ENCODE peak calls at places on chromosomes 2 and 18, in eight cellular contexts. F is SHP77; S is stimulated activated CD4-positive, alpha-beta T cell treated with anti-CD3 and anti-CD28 coated beads, Interleukin-12 subunit alpha, Interleukin-12 subunit beta, amount 100 ng/mL, for 4 hours; D is frontal cortex; A is stimulated activated CD8-positive, alpha-beta memory T cell treated with anti-CD3 and anti-CD28 coated beads, Interleukin-4, amount 100 ng/mL, for 1 hour; K is hepatocyte; I is PC-3; V is lower leg skin. Y is an unnamed sample.

GRCh38 chr2:134657650-134658250 is 61.0 kb downstream of the TMEM163 start:
- DNase-seq in F (no peak), S (no peak), D (no peak), A (no peak), K (peak), I (peak), V (no peak), Y (no peak)

GRCh38 chr2:144942516-144943256 is 422.8 kb upstream of the ZEB2 start:
- DNase-seq in F (no peak), S (no peak), D (no peak), A (no peak), K (peak), I (peak), V (no peak), Y (no peak)

GRCh38 chr18:48715651-48716354 is 177.0 kb downstream of the CTIF start:
- DNase-seq in F (no peak), S (no peak), D (no peak), A (no peak), K (no peak), I (no peak), V (peak), Y (no peak)

GRCh38 chr2:26588576-26588975 is 52.6 kb downstream of the CIB4 start:
- DNase-seq in F (no peak), S (no peak), D (no peak), A (no peak), K (no peak), I (no peak), V (peak), Y (no peak)

GRCh38 chr18:6752200-6752873 is 22.8 kb downstream of the ARHGAP28 start:
- DNase-seq in F (no peak), S (no peak), D (no peak), A (no peak), K (peak), I (no peak), V (no peak), Y (no peak)

GRCh38 chr18:28960146-28960545 is 783.2 kb upstream of the CDH2 start:
- DNase-seq in F (no peak), S (no peak), D (no peak), A (no peak), K (no peak), I (peak), V (no peak), Y (no peak)

GRCh38 chr2:10901160-10901559 is 10.6 kb upstream of the KCNF1 start:
- DNase-seq in F (no peak), S (no peak), D (no peak), A (no peak), K (peak), I (peak), V (peak), Y (no peak)

GRCh38 chr18:21000667-21001066 is 110.9 kb downstream of the ROCK1 start:
- DNase-seq in F (no peak), S (no peak), D (no peak), A (no peak), K (no peak), I (peak), V (no peak), Y (no peak)

GRCh38 chr2:221309888-221310287 is 262.2 kb downstream of the EPHA4 start:
- DNase-seq in F (no peak), S (no peak), D (no peak), A (no peak), K (peak), I (no peak), V (no peak), Y (no peak)

GRCh38 chr2:175880-176800 is 87.7 kb downstream of the SH3YL1 start:
- DNase-seq in F (no peak), S (no peak), D (no peak), A (peak), K (peak), I (no peak), V (no peak), Y (peak)

GRCh38 chr2:191927991-191928390 is 81.1 kb upstream of the CAVIN2 start:
- DNase-seq in F (no peak), S (no peak), D (no peak), A (no peak), K (no peak), I (no peak), V (no peak), Y (no peak)

GRCh38 chr2:218395456-218395825 is 4.2 kb upstream of the CTDSP1 start:
- DNase-seq in F (no peak), S (no peak), D (no peak), A (no peak), K (no peak), I (no peak), V (no peak), Y (no peak)

GRCh38 chr2:23545391-23545790 is 160.4 kb downstream of the KLHL29 start:
- DNase-seq in F (peak), S (no peak), D (no peak), A (no peak), K (no peak), I (no peak), V (no peak), Y (no peak)

GRCh38 chr2:180733330-180733729 is 247.1 kb upstream of the UBE2E3 start:
- DNase-seq in F (no peak), S (no peak), D (no peak), A (no peak), K (no peak), I (peak), V (no peak), Y (no peak)

GRCh38 chr18:36942264-36942663 is 113.3 kb downstream of the KIAA1328 start:
- DNase-seq in F (peak), S (no peak), D (no peak), A (no peak), K (peak), I (peak), V (no peak), Y (peak)

GRCh38 chr18:158128-159036 is at the start of gene USP14:
- DNase-seq in F (peak), S (peak), D (peak), A (peak), K (peak), I (peak), V (peak), Y (peak)

GRCh38 chr18:43049021-43049420 is 66.5 kb downstream of the RIT2 start:
- DNase-seq in F (no peak), S (no peak), D (no peak), A (no peak), K (no peak), I (no peak), V (no peak), Y (no peak)

GRCh38 chr2:174024524-174025270 is 59.5 kb upstream of the SP3 start:
- DNase-seq in F (peak), S (no peak), D (no peak), A (no peak), K (peak), I (peak), V (peak), Y (peak)

GRCh38 chr2:121664713-121665112 is 15.5 kb upstream of the CLASP1 start:
- DNase-seq in F (no peak), S (no peak), D (no peak), A (no peak), K (no peak), I (no peak), V (no peak), Y (no peak)

GRCh38 chr2:1685957-1686783 is 58.1 kb downstream of the PXDN start:
- DNase-seq in F (no peak), S (no peak), D (no peak), A (no peak), K (no peak), I (peak), V (peak), Y (no peak)

GRCh38 chr2:168118733-168119518 is 128.5 kb downstream of the STK39 start:
- DNase-seq in F (peak), S (no peak), D (no peak), A (no peak), K (peak), I (peak), V (no peak), Y (peak)

GRCh38 chr2:39109543-39109942 is 11.3 kb downstream of the SOS1 start:
- DNase-seq in F (no peak), S (no peak), D (no peak), A (no peak), K (no peak), I (no peak), V (no peak), Y (no peak)

GRCh38 chr18:45559258-45559657 is 56.0 kb upstream of the SLC14A2 start:
- DNase-seq in F (no peak), S (no peak), D (no peak), A (no peak), K (no peak), I (no peak), V (no peak), Y (no peak)

GRCh38 chr18:577606-578005 is 2.6 kb upstream of the CETN1 start:
- DNase-seq in F (no peak), S (no peak), D (no peak), A (no peak), K (no peak), I (no peak), V (no peak), Y (no peak)

GRCh38 chr18:23274638-23275482 is 139.6 kb downstream of the CABLES1 start:
- DNase-seq in F (no peak), S (no peak), D (no peak), A (no peak), K (no peak), I (no peak), V (no peak), Y (no peak)

GRCh38 chr2:122663737-122664136 is 908.3 kb downstream of the TSN start:
- DNase-seq in F (no peak), S (no peak), D (no peak), A (no peak), K (no peak), I (no peak), V (no peak), Y (no peak)

GRCh38 chr2:14297340-14297739 is 335.2 kb upstream of the LRATD1 start:
- DNase-seq in F (no peak), S (no peak), D (no peak), A (no peak), K (no peak), I (peak), V (no peak), Y (no peak)

GRCh38 chr2:121333834-121334558 is 49.0 kb upstream of the TFCP2L1 start:
- DNase-seq in F (no peak), S (no peak), D (no peak), A (no peak), K (no peak), I (no peak), V (peak), Y (no peak)

GRCh38 chr2:128720440-128721022 is 401.9 kb upstream of the HS6ST1 start:
- DNase-seq in F (no peak), S (no peak), D (no peak), A (no peak), K (no peak), I (peak), V (peak), Y (no peak)

GRCh38 chr2:197878792-197879191 is 74.4 kb downstream of the PLCL1 start:
- DNase-seq in F (no peak), S (no peak), D (no peak), A (no peak), K (no peak), I (no peak), V (no peak), Y (no peak)